ENCODE peak calls at places on chromosomes 7 and 10, in five cellular contexts. K is IMR-90, M is tibial artery, R is left ventricle myocardium inferior, V is colonic mucosa. F is an unnamed sample. For H3K4me1 and H3K27me3, the result is how much of the 10 kb centered on the place peaks cover.

GRCh38 chr10:3220853-3221252 is 48.3 kb upstream of the PITRM1 start:
- DNase-seq in K (peak), M (no peak), R (no peak), V (no peak), F (no peak)

GRCh38 chr7:75879771-75880184 is 944 bp downstream of the RHBDD2 start:
- DNase-seq in K (peak), M (no peak), R (no peak), V (no peak), F (peak)

GRCh38 chr7:1679326-1679965 is 9.4 kb downstream of the ELFN1 start:
- DNase-seq in K (no peak), M (peak), R (no peak), V (no peak), F (no peak)

GRCh38 chr7:25759281-25759680 is 392.7 kb upstream of the NFE2L3 start:
- DNase-seq in K (no peak), M (no peak), R (no peak), V (no peak), F (no peak)

GRCh38 chr10:34966440-34966839 is 123.7 kb downstream of the CUL2 start:
- DNase-seq in K (peak), M (peak), R (no peak), V (no peak), F (no peak)

GRCh38 chr7:92729751-92730150 is 106.6 kb downstream of the CDK6 start:
- DNase-seq in K (no peak), M (no peak), R (no peak), V (no peak), F (no peak)

GRCh38 chr10:44010873-44011602 is 362.4 kb upstream of the ZNF32 start:
- DNase-seq in K (peak), M (no peak), R (peak), V (no peak), F (no peak)

GRCh38 chr7:12715372-12716133 is 28.1 kb downstream of the ARL4A start:
- DNase-seq in K (peak), M (peak), R (peak), V (peak), F (peak)

GRCh38 chr10:33772370-33773331 is 438.2 kb upstream of the NRP1 start:
- DNase-seq in K (no peak), M (no peak), R (no peak), V (no peak), F (peak)

GRCh38 chr7:77687747-77688144 is 8.5 kb upstream of the RSBN1L start:
- DNase-seq in K (no peak), M (no peak), R (no peak), V (peak), F (no peak)

GRCh38 chr10:82814635-82815034 is 939.6 kb downstream of the NRG3 start:
- DNase-seq in K (no peak), M (no peak), R (no peak), V (no peak), F (no peak)

GRCh38 chr10:96606946-96607345 is 20.1 kb upstream of the TM9SF3 start:
- DNase-seq in K (no peak), M (no peak), R (no peak), V (no peak), F (no peak)

GRCh38 chr7:106450716-106451115 is 165.9 kb upstream of the NAMPT start:
- DNase-seq in K (no peak), M (no peak), R (no peak), V (no peak), F (no peak)

GRCh38 chr10:117133273-117134083 is 4.6 kb downstream of the VAX1 start:
- DNase-seq in K (no peak), M (peak), R (no peak), V (no peak), F (no peak)

GRCh38 chr10:113585949-113586348 is 33.1 kb downstream of the HABP2 start:
- DNase-seq in K (no peak), M (no peak), R (no peak), V (no peak), F (no peak)

GRCh38 chr10:14839305-14839695 is 1.2 kb downstream of the HSPA14 start:
- DNase-seq in K (no peak), M (no peak), R (no peak), V (peak), F (peak)

GRCh38 chr10:71888623-71889387 is 37.8 kb upstream of the PSAP start:
- DNase-seq in K (peak), M (peak), R (peak), V (peak), F (peak)

GRCh38 chr7:90892213-90892612 is 296.1 kb downstream of the CDK14 start:
- DNase-seq in K (peak), M (no peak), R (no peak), V (no peak), F (no peak)

GRCh38 chr10:46282460-46283216 is 4.2 kb upstream of the ANTXRL start:
- DNase-seq in K (peak), M (peak), R (peak), V (peak), F (peak)

GRCh38 chr7:20327047-20327446 is 3.7 kb upstream of the ITGB8 start:
- DNase-seq in K (peak), M (no peak), R (no peak), V (no peak), F (no peak)

GRCh38 chr7:122068999-122069398 is 75.0 kb downstream of the AASS start:
- DNase-seq in K (no peak), M (no peak), R (no peak), V (no peak), F (no peak)

GRCh38 chr7:99027841-99028240 is 116.1 kb downstream of the SMURF1 start:
- DNase-seq in K (no peak), M (peak), R (no peak), V (no peak), F (no peak)

GRCh38 chr7:94941844-94942632 is 34.6 kb downstream of the PPP1R9A start:
- DNase-seq in K (no peak), M (no peak), R (no peak), V (no peak), F (no peak)

GRCh38 chr7:36651404-36651803 is 72.9 kb downstream of the AOAH start:
- DNase-seq in K (peak), M (no peak), R (no peak), V (peak), F (peak)

GRCh38 chr7:143882611-143883078 is 19.3 kb downstream of the TCAF1 start:
- DNase-seq in K (peak), M (peak), R (peak), V (peak), F (peak)

GRCh38 chr7:7351832-7352231 is 169.5 kb downstream of the C1GALT1 start:
- DNase-seq in K (no peak), M (no peak), R (no peak), V (no peak), F (no peak)

GRCh38 chr10:77350711-77351119 is 286.9 kb downstream of the KCNMA1 start:
- DNase-seq in K (peak), M (peak), R (no peak), V (peak), F (peak)

GRCh38 chr7:106773228-106773627 is 91.9 kb upstream of the PIK3CG start:
- DNase-seq in K (no peak), M (no peak), R (no peak), V (no peak), F (peak)

GRCh38 chr7:130896898-130897514 is 163.0 kb upstream of the KLF14 start:
- DNase-seq in K (peak), M (no peak), R (peak), V (peak), F (peak)

GRCh38 chr7:120927454-120928103 is 23.0 kb upstream of the ING3 start:
- DNase-seq in K (no peak), M (no peak), R (no peak), V (no peak), F (no peak)

GRCh38 chr7:108455524-108455832 is 758 bp downstream of the NRCAM start:
- DNase-seq in K (no peak), M (no peak), R (no peak), V (no peak), F (no peak)

GRCh38 chr7:121563177-121563576 is 167.1 kb upstream of the FAM3C start:
- DNase-seq in K (no peak), M (no peak), R (no peak), V (no peak), F (no peak)

GRCh38 chr7:13069832-13070231 is 382.4 kb downstream of the ARL4A start:
- DNase-seq in K (peak), M (no peak), R (no peak), V (no peak), F (no peak)

GRCh38 chr10:91185239-91185875 is 35.1 kb upstream of the PCGF5 start:
- DNase-seq in K (peak), M (no peak), R (no peak), V (no peak), F (no peak)

GRCh38 chr7:69110450-69111050 is 487.7 kb upstream of the AUTS2 start:
- DNase-seq in K (no peak), M (no peak), R (no peak), V (no peak), F (no peak)

GRCh38 chr10:90674461-90674860 is 183.4 kb downstream of the HTR7 start:
- DNase-seq in K (no peak), M (no peak), R (no peak), V (no peak), F (no peak)

GRCh38 chr10:103692421-103693069 is 162.8 kb downstream of the SH3PXD2A start:
- DNase-seq in K (no peak), M (no peak), R (no peak), V (peak), F (no peak)

GRCh38 chr10:126170367-126170766 is 217.9 kb downstream of the ADAM12 start:
- DNase-seq in K (no peak), M (no peak), R (no peak), V (no peak), F (no peak)

GRCh38 chr7:43647772-43648643 is 65.1 kb downstream of the STK17A start:
- DNase-seq in K (peak), M (peak), R (peak), V (peak), F (no peak)

GRCh38 chr10:103111918-103112877 is 80.9 kb downstream of the NT5C2 start:
- DNase-seq in K (no peak), M (no peak), R (no peak), V (no peak), F (no peak)

GRCh38 chr10:107214261-107214660 is 49.8 kb upstream of the SORCS1 start:
- DNase-seq in K (no peak), M (no peak), R (no peak), V (no peak), F (no peak)
- H3K4me1 ChIP-seq in K (under half), M (under half), R (under half), V (under half), F (under half)

GRCh38 chr7:66628361-66629221 is at the start of gene KCTD7:
- DNase-seq in K (peak), M (peak), R (peak), V (peak), F (peak)

GRCh38 chr7:66629222-66629658 is 559 bp downstream of the KCTD7 start:
- DNase-seq in K (no peak), M (peak), R (no peak), V (no peak), F (no peak)

GRCh38 chr7:66629659-66630058 is 978 bp downstream of the KCTD7 start:
- DNase-seq in K (no peak), M (no peak), R (no peak), V (no peak), F (no peak)

GRCh38 chr7:66631471-66631870 is 2.8 kb downstream of the KCTD7 start:
- DNase-seq in K (no peak), M (no peak), R (no peak), V (no peak), F (no peak)

DNA sequence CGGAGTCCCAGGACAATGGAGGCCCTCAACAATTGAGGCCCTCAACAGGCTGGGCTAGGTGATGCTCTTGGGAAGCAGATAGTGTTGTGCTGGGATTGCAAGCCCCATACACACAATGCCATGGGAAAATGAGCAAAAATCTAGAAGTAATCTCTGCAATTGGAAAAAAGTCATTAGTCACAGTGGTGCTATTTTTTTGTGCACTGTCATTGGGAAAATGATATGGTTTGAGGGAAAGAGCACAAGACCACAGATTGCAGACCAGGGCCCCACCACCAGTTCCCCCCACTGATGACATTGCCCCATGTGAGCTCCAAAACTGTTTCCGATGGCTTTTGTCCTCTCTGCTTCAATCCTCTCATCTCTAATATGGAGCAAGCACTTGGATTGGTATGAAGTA is 1.8 kb downstream of the KCTD7 start:
- DNase-seq in K (no peak), M (no peak), R (no peak), V (no peak), F (no peak)
- H3K4me3 ChIP-seq in K (no peak), M (no peak), R (no peak), V (no peak), F (no peak)

DNA sequence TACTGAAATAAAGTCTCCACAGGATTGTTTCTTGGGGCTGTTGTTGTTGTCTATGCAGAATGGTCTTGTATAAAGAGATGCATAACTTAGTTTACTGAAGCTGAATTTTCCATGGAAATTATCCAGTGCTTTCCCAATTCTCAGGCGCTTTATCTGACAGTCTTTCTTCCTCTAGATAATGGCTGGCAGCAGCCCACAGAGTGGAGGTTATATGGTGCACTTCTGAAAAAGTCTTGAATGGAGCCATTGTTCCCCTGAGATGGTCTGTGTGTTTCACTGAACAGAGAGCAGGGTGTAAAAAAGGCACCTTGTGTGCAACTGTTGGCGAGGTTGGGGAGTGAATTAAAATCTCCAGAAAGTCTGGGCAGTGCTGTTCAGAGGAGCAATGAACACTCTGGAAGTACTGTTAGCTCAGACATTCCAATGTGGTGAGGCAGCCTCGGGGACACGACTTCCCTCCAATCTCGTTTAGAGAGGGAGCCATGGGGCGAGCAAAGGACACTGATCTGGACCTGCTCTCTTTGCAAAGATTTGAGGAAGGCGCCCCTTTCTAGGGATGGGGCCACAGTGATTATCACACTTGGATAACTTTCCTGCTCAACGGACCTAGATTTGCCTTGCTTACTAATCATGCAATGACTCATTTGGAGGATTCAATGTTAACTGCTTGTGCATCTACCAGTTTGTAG is 2.0 kb upstream of the PLCE1 start:
- DNase-seq in K (peak), M (peak), R (peak), V (peak), F (peak)
- H3K27me3 ChIP-seq in K (under half), M (under half), R (under half), V (under half), F (under half)

DNA sequence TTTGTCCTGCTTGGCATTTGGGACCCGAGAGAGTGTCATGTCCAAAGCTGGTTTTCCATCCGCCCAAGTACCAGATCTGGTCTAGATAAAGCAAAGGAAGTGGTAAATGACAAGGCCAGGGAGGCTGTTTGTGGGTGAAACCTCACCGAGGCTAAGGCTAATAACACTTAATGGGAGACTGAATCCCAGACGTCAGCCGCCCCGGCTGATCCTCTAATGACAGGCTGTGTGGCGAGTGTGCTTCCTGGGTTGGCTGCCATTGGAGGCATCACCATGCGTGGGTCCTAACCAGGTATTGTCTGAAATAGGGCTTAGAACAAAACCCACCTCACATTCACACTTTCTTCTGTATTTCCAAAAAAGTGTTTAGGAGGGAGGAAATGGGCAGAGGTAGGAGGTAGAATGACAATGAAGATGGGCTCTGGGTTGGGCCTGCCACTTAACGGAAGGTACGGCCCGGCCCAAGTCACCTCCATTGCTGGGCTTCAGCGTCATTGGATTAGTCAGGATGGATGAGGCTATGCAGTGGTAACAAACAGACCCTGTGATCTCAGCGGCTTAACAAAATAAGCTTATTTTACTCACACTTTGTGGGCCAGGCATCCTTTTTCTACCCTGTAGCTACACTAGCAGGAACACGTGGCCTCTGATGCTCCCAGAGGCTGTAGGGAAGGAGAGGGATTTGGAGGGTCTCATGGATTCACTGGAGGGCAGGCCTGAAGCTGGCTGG is 59.7 kb downstream of the PROSER2 start:
- DNase-seq in K (no peak), M (no peak), R (no peak), V (no peak), F (no peak)
- H3K4me1 ChIP-seq in K (under half), M (under half), R (under half), V (under half), F (under half)